ENCODE peak calls at places on chromosome 15, in six cellular contexts. H, P, U, M, B and I are unnamed samples.
A peak's percentile ranks its signal among the peaks of the same experiment; 100 is the strongest.

GRCh38 chr15:32029862-32030781 is at the start of gene CHRNA7:
- DNase-seq in H (peak; percentile 10), P (peak; percentile 24), U (peak; percentile 86), M (peak; percentile 4), B (peak; percentile 38), I (peak; percentile 4)

GRCh38 chr15:62404194-62404985 is 239.3 kb upstream of the C2CD4B start:
- DNase-seq in H (peak; percentile 52), P (no peak), U (no peak), M (no peak), B (no peak), I (no peak)

GRCh38 chr15:99450896-99451358 is 114.9 kb upstream of the MEF2A start:
- DNase-seq in H (peak; percentile 75), P (peak; percentile 73), U (no peak), M (peak; percentile 72), B (peak; percentile 43), I (no peak)

GRCh38 chr15:55897560-55898336 is 95.7 kb downstream of the NEDD4 start:
- DNase-seq in H (peak; percentile 62), P (peak; percentile 43), U (no peak), M (peak; percentile 66), B (peak; percentile 70), I (no peak)

GRCh38 chr15:45906230-45906629 is 271.4 kb downstream of the SQOR start:
- DNase-seq in H (no peak), P (no peak), U (no peak), M (no peak), B (no peak), I (no peak)

GRCh38 chr15:58369261-58369699 is 62.5 kb upstream of the LIPC start:
- DNase-seq in H (no peak), P (no peak), U (no peak), M (peak; percentile 84), B (no peak), I (peak; percentile 75)

GRCh38 chr15:47885921-47886320 is 168.6 kb downstream of the SEMA6D start:
- DNase-seq in H (peak; percentile 88), P (no peak), U (no peak), M (peak; percentile 51), B (no peak), I (peak; percentile 83)

GRCh38 chr15:43776718-43777292 is at the start of gene ELL3:
- DNase-seq in H (peak; percentile 64), P (peak; percentile 73), U (peak; percentile 52), M (peak; percentile 52), B (peak; percentile 60), I (no peak)

GRCh38 chr15:67941643-67942315 is 101.9 kb upstream of the RNU6-1 start:
- DNase-seq in H (no peak), P (no peak), U (no peak), M (peak; percentile 52), B (no peak), I (no peak)

GRCh38 chr15:83846847-83847246 is 192.9 kb downstream of the ADAMTSL3 start:
- DNase-seq in H (peak; percentile 99), P (no peak), U (no peak), M (peak; percentile 98), B (no peak), I (no peak)

GRCh38 chr15:70160803-70161565 is 63.3 kb upstream of the TLE3 start:
- DNase-seq in H (no peak), P (peak; percentile 27), U (no peak), M (no peak), B (peak; percentile 72), I (no peak)

GRCh38 chr15:70264014-70264492 is 166.3 kb upstream of the TLE3 start:
- DNase-seq in H (peak; percentile 51), P (no peak), U (no peak), M (no peak), B (no peak), I (peak; percentile 26)

GRCh38 chr15:71600237-71600636 is 210.1 kb upstream of the NR2E3 start:
- DNase-seq in H (no peak), P (no peak), U (no peak), M (no peak), B (no peak), I (no peak)

GRCh38 chr15:49110158-49110944 is 45.0 kb downstream of the COPS2 start:
- DNase-seq in H (no peak), P (no peak), U (no peak), M (no peak), B (peak; percentile 18), I (no peak)

DNA sequence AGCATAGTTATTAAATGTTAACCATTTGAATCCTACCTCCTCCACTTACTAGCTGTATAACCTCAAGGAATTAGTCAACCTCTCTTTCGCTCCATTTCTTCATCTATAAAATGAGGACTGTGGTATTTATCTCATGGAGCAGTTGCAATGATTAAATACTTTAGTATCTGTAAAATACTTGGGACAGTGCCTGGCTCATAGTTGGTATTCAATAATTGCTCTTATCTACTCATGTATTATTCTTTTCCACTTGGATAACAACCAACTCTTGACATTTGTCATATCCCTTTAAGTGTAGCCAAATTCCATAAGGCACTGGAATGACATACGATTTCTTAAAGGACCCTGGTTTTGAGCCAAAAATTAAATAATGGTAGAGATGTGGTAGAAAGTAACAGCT is 72.0 kb downstream of the FSIP1 start:
- DNase-seq in H (no peak), P (no peak), U (no peak), M (no peak), B (no peak), I (no peak)
- H3K4me3 ChIP-seq in H (no peak overlapping the region), P (no peak overlapping the region), U (no peak overlapping the region), M (no peak overlapping the region), B (no peak overlapping the region), I (no peak overlapping the region)

DNA sequence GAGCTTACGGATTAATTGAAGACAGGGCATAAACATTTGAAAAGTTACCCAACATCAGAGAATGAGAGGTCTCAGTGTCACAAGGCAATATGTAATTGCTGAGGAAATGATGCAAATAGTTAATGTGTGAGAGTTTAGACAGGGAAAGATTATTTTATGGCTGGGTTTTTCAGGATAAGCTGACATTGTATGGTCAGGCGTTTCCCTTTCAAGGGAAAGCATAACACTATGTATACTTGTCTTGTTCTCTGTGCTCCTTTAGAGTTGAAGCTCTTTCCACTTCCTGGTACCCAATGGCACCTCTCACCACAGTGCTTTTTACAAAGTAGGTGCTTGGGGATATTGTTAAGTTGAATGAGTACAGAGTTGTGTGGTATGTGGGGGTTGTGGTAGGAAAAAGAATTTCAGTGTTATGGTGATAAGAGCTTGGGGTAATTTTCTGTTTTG is 19.9 kb downstream of the IQGAP1 start:
- DNase-seq in H (peak; percentile 72), P (no peak), U (no peak), M (peak; percentile 66), B (no peak), I (no peak)
- H3K4me3 ChIP-seq in H (no peak overlapping the region), P (no peak overlapping the region), U (no peak overlapping the region), M (no peak overlapping the region), B (no peak overlapping the region), I (no peak overlapping the region)

GRCh38 chr15:60903221-60903620 is 325.9 kb downstream of the RORA start:
- DNase-seq in H (no peak), P (no peak), U (no peak), M (no peak), B (no peak), I (no peak)

GRCh38 chr15:60899967-60900356 is 329.1 kb downstream of the RORA start:
- DNase-seq in H (no peak), P (no peak), U (no peak), M (no peak), B (no peak), I (no peak)

GRCh38 chr15:60898896-60899295 is 330.2 kb downstream of the RORA start:
- DNase-seq in H (no peak), P (no peak), U (no peak), M (no peak), B (no peak), I (no peak)

GRCh38 chr15:60901647-60902046 is 327.5 kb downstream of the RORA start:
- DNase-seq in H (no peak), P (no peak), U (peak; percentile 48), M (no peak), B (no peak), I (no peak)

DNA sequence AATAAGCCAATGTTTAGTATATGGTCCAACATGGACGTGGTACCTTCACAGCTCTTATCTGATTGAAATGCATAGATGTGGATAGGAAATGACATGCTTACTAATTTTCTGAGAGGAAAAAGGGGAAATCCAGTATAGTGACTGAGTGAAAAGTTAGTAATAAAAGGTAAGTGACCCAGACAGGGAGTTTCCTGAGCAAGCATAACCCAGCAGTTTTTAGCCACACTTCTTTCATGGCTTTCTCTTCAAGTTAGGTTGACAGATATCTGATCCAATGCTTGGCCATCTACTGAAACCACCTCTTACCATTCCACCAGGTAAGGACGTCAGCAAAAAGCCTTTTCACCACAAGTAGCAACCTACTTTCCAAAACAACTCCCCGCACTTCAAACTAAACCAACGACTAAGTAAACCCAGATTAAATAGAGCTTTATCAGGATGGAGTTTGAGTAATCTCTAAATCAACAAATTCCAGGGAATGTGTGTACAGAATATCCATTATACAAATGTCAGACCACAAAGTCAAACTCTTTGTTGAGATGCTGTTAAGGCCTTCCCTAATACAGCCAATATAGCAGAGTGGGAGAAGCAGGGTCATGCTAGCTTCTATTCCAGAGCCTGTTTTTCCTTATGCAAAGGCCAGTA is 329.7 kb downstream of the RORA start:
- DNase-seq in H (no peak), P (no peak), U (peak; percentile 23), M (no peak), B (no peak), I (no peak)
- H3K4me3 ChIP-seq in H (no peak overlapping the region), P (no peak overlapping the region), U (no peak overlapping the region), M (no peak overlapping the region), B (no peak overlapping the region), I (no peak overlapping the region)

GRCh38 chr15:91921821-91922198 is 68.3 kb downstream of the SLCO3A1 start:
- DNase-seq in H (peak; percentile 33), P (no peak), U (no peak), M (no peak), B (no peak), I (no peak)

GRCh38 chr15:91922701-91923279 is 69.3 kb downstream of the SLCO3A1 start:
- DNase-seq in H (no peak), P (no peak), U (no peak), M (no peak), B (no peak), I (no peak)

GRCh38 chr15:91917991-91918390 is 64.5 kb downstream of the SLCO3A1 start:
- DNase-seq in H (no peak), P (no peak), U (no peak), M (no peak), B (no peak), I (no peak)

GRCh38 chr15:91919014-91919534 is 65.6 kb downstream of the SLCO3A1 start:
- DNase-seq in H (no peak), P (no peak), U (no peak), M (no peak), B (peak; percentile 29), I (no peak)

GRCh38 chr15:91921188-91921820 is 67.8 kb downstream of the SLCO3A1 start:
- DNase-seq in H (peak; percentile 24), P (no peak), U (no peak), M (no peak), B (no peak), I (no peak)
- H3K4me3 ChIP-seq in H (no peak overlapping the region), P (no peak overlapping the region), U (no peak overlapping the region), M (no peak overlapping the region), B (no peak overlapping the region), I (no peak overlapping the region)